ENCODE peak calls at places on chromosomes 6 and 20, in seven cellular contexts. One of them, this sample, is unnamed.

GRCh38 chr6:134908906-134909516 is 40.9 kb downstream of the ALDH8A1 start:
- DNase-seq in fibroblast of pulmonary artery: peak
- DNase-seq in MM.1S: no peak
- DNase-seq in chondrocyte: no peak
- DNase-seq in fibroblast of mammary gland: peak
- DNase-seq in tibial artery: peak
- DNase-seq in GM23338: no peak
- DNase-seq in this sample: no peak

GRCh38 chr20:36307412-36308317 is 1.5 kb downstream of the DLGAP4 start:
- DNase-seq in fibroblast of mammary gland: no peak
- DNase-seq in tibial artery: no peak
- DNase-seq in GM23338: peak
- DNase-seq in MM.1S: no peak
- DNase-seq in fibroblast of pulmonary artery: no peak
- DNase-seq in chondrocyte: no peak
- DNase-seq in this sample: peak

GRCh38 chr6:32588156-32588555 is 1.5 kb downstream of the HLA-DRB1 start:
- DNase-seq in fibroblast of mammary gland: no peak
- DNase-seq in tibial artery: no peak
- DNase-seq in chondrocyte: no peak
- DNase-seq in MM.1S: no peak
- DNase-seq in GM23338: no peak
- DNase-seq in fibroblast of pulmonary artery: no peak
- DNase-seq in this sample: no peak

GRCh38 chr20:16175322-16175721 is 397.9 kb downstream of the KIF16B start:
- DNase-seq in tibial artery: no peak
- DNase-seq in MM.1S: peak
- DNase-seq in fibroblast of mammary gland: no peak
- DNase-seq in fibroblast of pulmonary artery: no peak
- DNase-seq in GM23338: no peak
- DNase-seq in chondrocyte: no peak
- DNase-seq in this sample: no peak

GRCh38 chr6:70622426-70622825 is 45.3 kb upstream of the SMAP1 start:
- DNase-seq in MM.1S: no peak
- DNase-seq in GM23338: no peak
- DNase-seq in fibroblast of mammary gland: peak
- DNase-seq in fibroblast of pulmonary artery: no peak
- DNase-seq in tibial artery: no peak
- DNase-seq in chondrocyte: no peak
- DNase-seq in this sample: no peak

GRCh38 chr20:34311118-34312023 is 8.2 kb upstream of the AHCY start:
- DNase-seq in fibroblast of mammary gland: peak
- DNase-seq in GM23338: peak
- DNase-seq in fibroblast of pulmonary artery: no peak
- DNase-seq in MM.1S: no peak
- DNase-seq in tibial artery: no peak
- DNase-seq in chondrocyte: no peak
- DNase-seq in this sample: peak

GRCh38 chr6:142856857-142857608 is 87.9 kb downstream of the HIVEP2 start:
- DNase-seq in chondrocyte: no peak
- DNase-seq in fibroblast of pulmonary artery: no peak
- DNase-seq in GM23338: no peak
- DNase-seq in MM.1S: peak
- DNase-seq in tibial artery: no peak
- DNase-seq in fibroblast of mammary gland: no peak
- DNase-seq in this sample: no peak

GRCh38 chr6:126660376-126660775 is 320.5 kb downstream of the CENPW start:
- DNase-seq in GM23338: no peak
- DNase-seq in MM.1S: no peak
- DNase-seq in chondrocyte: no peak
- DNase-seq in tibial artery: no peak
- DNase-seq in fibroblast of mammary gland: no peak
- DNase-seq in fibroblast of pulmonary artery: no peak
- DNase-seq in this sample: no peak

GRCh38 chr20:62685781-62686555 is 22.7 kb upstream of the NTSR1 start:
- DNase-seq in chondrocyte: no peak
- DNase-seq in tibial artery: peak
- DNase-seq in MM.1S: no peak
- DNase-seq in fibroblast of mammary gland: no peak
- DNase-seq in GM23338: no peak
- DNase-seq in fibroblast of pulmonary artery: no peak
- DNase-seq in this sample: peak

GRCh38 chr6:161003336-161003735 is 11.8 kb downstream of the MAP3K4 start:
- DNase-seq in fibroblast of mammary gland: no peak
- DNase-seq in tibial artery: no peak
- DNase-seq in GM23338: no peak
- DNase-seq in fibroblast of pulmonary artery: no peak
- DNase-seq in chondrocyte: no peak
- DNase-seq in MM.1S: no peak
- DNase-seq in this sample: no peak

GRCh38 chr20:64102647-64103354 is 4.6 kb downstream of the NPBWR2 start:
- DNase-seq in tibial artery: no peak
- DNase-seq in chondrocyte: peak
- DNase-seq in fibroblast of pulmonary artery: no peak
- DNase-seq in MM.1S: no peak
- DNase-seq in GM23338: peak
- DNase-seq in fibroblast of mammary gland: no peak
- DNase-seq in this sample: peak

GRCh38 chr20:54062812-54063280 is 7.5 kb downstream of the BCAS1 start:
- DNase-seq in fibroblast of pulmonary artery: peak
- DNase-seq in MM.1S: peak
- DNase-seq in fibroblast of mammary gland: peak
- DNase-seq in tibial artery: no peak
- DNase-seq in chondrocyte: no peak
- DNase-seq in GM23338: peak
- DNase-seq in this sample: no peak

GRCh38 chr6:155377061-155377460 is 62.8 kb upstream of the TFB1M start:
- DNase-seq in MM.1S: no peak
- DNase-seq in GM23338: no peak
- DNase-seq in chondrocyte: no peak
- DNase-seq in fibroblast of pulmonary artery: peak
- DNase-seq in tibial artery: no peak
- DNase-seq in fibroblast of mammary gland: peak
- DNase-seq in this sample: no peak

GRCh38 chr20:12886618-12887363 is 122.0 kb upstream of the SPTLC3 start:
- DNase-seq in chondrocyte: no peak
- DNase-seq in GM23338: no peak
- DNase-seq in fibroblast of pulmonary artery: no peak
- DNase-seq in tibial artery: no peak
- DNase-seq in fibroblast of mammary gland: no peak
- DNase-seq in MM.1S: no peak
- DNase-seq in this sample: no peak

GRCh38 chr6:108452725-108453195 is 108.0 kb upstream of the FOXO3 start:
- DNase-seq in chondrocyte: no peak
- DNase-seq in GM23338: peak
- DNase-seq in fibroblast of pulmonary artery: peak
- DNase-seq in fibroblast of mammary gland: peak
- DNase-seq in tibial artery: no peak
- DNase-seq in MM.1S: no peak
- DNase-seq in this sample: peak

GRCh38 chr6:6722195-6722594 is 133.7 kb downstream of the LY86 start:
- DNase-seq in MM.1S: no peak
- DNase-seq in fibroblast of mammary gland: no peak
- DNase-seq in tibial artery: no peak
- DNase-seq in GM23338: no peak
- DNase-seq in fibroblast of pulmonary artery: no peak
- DNase-seq in chondrocyte: no peak
- DNase-seq in this sample: no peak

GRCh38 chr20:41249781-41250281 is 67.7 kb downstream of the ZHX3 start:
- DNase-seq in MM.1S: no peak
- DNase-seq in chondrocyte: no peak
- DNase-seq in fibroblast of pulmonary artery: peak
- DNase-seq in fibroblast of mammary gland: peak
- DNase-seq in GM23338: peak
- DNase-seq in tibial artery: no peak
- DNase-seq in this sample: peak

GRCh38 chr6:113184291-113184690 is 672.9 kb upstream of the MARCKS start:
- DNase-seq in MM.1S: no peak
- DNase-seq in tibial artery: no peak
- DNase-seq in chondrocyte: no peak
- DNase-seq in fibroblast of pulmonary artery: peak
- DNase-seq in fibroblast of mammary gland: peak
- DNase-seq in GM23338: no peak
- DNase-seq in this sample: no peak

GRCh38 chr6:30397697-30398096 is 52.7 kb downstream of the RPP21 start:
- DNase-seq in chondrocyte: no peak
- DNase-seq in tibial artery: no peak
- DNase-seq in MM.1S: no peak
- DNase-seq in GM23338: peak
- DNase-seq in fibroblast of mammary gland: no peak
- DNase-seq in fibroblast of pulmonary artery: no peak
- DNase-seq in this sample: peak
- TF ChIP-seq CTCF in chondrocyte: no peak
- TF ChIP-seq CTCF in tibial artery: no peak
- TF ChIP-seq CTCF in MM.1S: no peak
- TF ChIP-seq CTCF in GM23338: peak
- TF ChIP-seq CTCF in fibroblast of mammary gland: no peak
- TF ChIP-seq CTCF in fibroblast of pulmonary artery: no peak
- TF ChIP-seq CTCF in this sample: peak

GRCh38 chr20:38302721-38303120 is 1.2 kb upstream of the BPI start:
- DNase-seq in fibroblast of mammary gland: no peak
- DNase-seq in tibial artery: no peak
- DNase-seq in chondrocyte: no peak
- DNase-seq in MM.1S: no peak
- DNase-seq in fibroblast of pulmonary artery: no peak
- DNase-seq in GM23338: peak
- DNase-seq in this sample: no peak
- TF ChIP-seq CTCF in fibroblast of mammary gland: no peak
- TF ChIP-seq CTCF in tibial artery: no peak
- TF ChIP-seq CTCF in chondrocyte: no peak
- TF ChIP-seq CTCF in MM.1S: no peak
- TF ChIP-seq CTCF in fibroblast of pulmonary artery: no peak
- TF ChIP-seq CTCF in GM23338: no peak
- TF ChIP-seq CTCF in this sample: no peak

GRCh38 chr6:83592770-83593394 is 80.5 kb downstream of the PRSS35 start:
- DNase-seq in fibroblast of mammary gland: peak
- DNase-seq in fibroblast of pulmonary artery: peak
- DNase-seq in chondrocyte: no peak
- DNase-seq in GM23338: peak
- DNase-seq in tibial artery: no peak
- DNase-seq in MM.1S: peak
- DNase-seq in this sample: peak
- TF ChIP-seq CTCF in fibroblast of mammary gland: peak
- TF ChIP-seq CTCF in fibroblast of pulmonary artery: peak
- TF ChIP-seq CTCF in chondrocyte: peak
- TF ChIP-seq CTCF in GM23338: peak
- TF ChIP-seq CTCF in tibial artery: no peak
- TF ChIP-seq CTCF in MM.1S: peak
- TF ChIP-seq CTCF in this sample: peak

GRCh38 chr20:51059862-51060261 is 37.0 kb upstream of the KCNG1 start:
- DNase-seq in MM.1S: no peak
- DNase-seq in chondrocyte: no peak
- DNase-seq in GM23338: no peak
- DNase-seq in tibial artery: no peak
- DNase-seq in fibroblast of pulmonary artery: no peak
- DNase-seq in fibroblast of mammary gland: peak
- DNase-seq in this sample: no peak
- TF ChIP-seq CTCF in MM.1S: no peak
- TF ChIP-seq CTCF in chondrocyte: no peak
- TF ChIP-seq CTCF in GM23338: no peak
- TF ChIP-seq CTCF in tibial artery: no peak
- TF ChIP-seq CTCF in fibroblast of pulmonary artery: no peak
- TF ChIP-seq CTCF in fibroblast of mammary gland: no peak
- TF ChIP-seq CTCF in this sample: no peak

GRCh38 chr20:32155017-32155965 is 45.8 kb downstream of the TM9SF4 start:
- DNase-seq in MM.1S: no peak
- DNase-seq in tibial artery: peak
- DNase-seq in GM23338: peak
- DNase-seq in chondrocyte: peak
- DNase-seq in fibroblast of pulmonary artery: peak
- DNase-seq in fibroblast of mammary gland: peak
- DNase-seq in this sample: peak
- TF ChIP-seq CTCF in MM.1S: peak
- TF ChIP-seq CTCF in tibial artery: peak
- TF ChIP-seq CTCF in GM23338: peak
- TF ChIP-seq CTCF in chondrocyte: peak
- TF ChIP-seq CTCF in fibroblast of pulmonary artery: peak
- TF ChIP-seq CTCF in fibroblast of mammary gland: no peak
- TF ChIP-seq CTCF in this sample: peak